ENCODE peak calls at places on chromosomes 5 and 9, in six cellular contexts. One of them, this sample, is unnamed.

GRCh38 chr5:171874210-171874609 is 88.6 kb downstream of the SMIM23 start:
- DNase-seq in lower lobe of right lung: no peak
- DNase-seq in RWPE2: no peak
- DNase-seq in stomach: no peak
- DNase-seq in AG04450: no peak
- DNase-seq in progenitor cell of endocrine pancreas: no peak
- DNase-seq in this sample: no peak

GRCh38 chr5:150111121-150111520 is 24.8 kb upstream of the CSF1R start:
- DNase-seq in lower lobe of right lung: no peak
- DNase-seq in RWPE2: no peak
- DNase-seq in stomach: no peak
- DNase-seq in AG04450: no peak
- DNase-seq in progenitor cell of endocrine pancreas: peak; percentile 6
- DNase-seq in this sample: no peak

GRCh38 chr9:125428515-125429467 is 167.2 kb downstream of the GAPVD1 start:
- DNase-seq in lower lobe of right lung: peak; percentile 42
- DNase-seq in RWPE2: no peak
- DNase-seq in stomach: no peak
- DNase-seq in AG04450: no peak
- DNase-seq in progenitor cell of endocrine pancreas: no peak
- DNase-seq in this sample: peak; percentile 38

GRCh38 chr5:9644630-9645029 is 14.5 kb upstream of the TAS2R1 start:
- DNase-seq in lower lobe of right lung: no peak
- DNase-seq in RWPE2: no peak
- DNase-seq in stomach: no peak
- DNase-seq in AG04450: no peak
- DNase-seq in progenitor cell of endocrine pancreas: no peak
- DNase-seq in this sample: no peak

GRCh38 chr5:1671351-1671750 is 128.3 kb downstream of the MRPL36 start:
- DNase-seq in lower lobe of right lung: no peak
- DNase-seq in RWPE2: no peak
- DNase-seq in stomach: no peak
- DNase-seq in AG04450: no peak
- DNase-seq in progenitor cell of endocrine pancreas: no peak
- DNase-seq in this sample: no peak

GRCh38 chr5:59799668-59800374 is 93.7 kb downstream of the PDE4D start:
- DNase-seq in lower lobe of right lung: no peak
- DNase-seq in RWPE2: no peak
- DNase-seq in stomach: no peak
- DNase-seq in AG04450: no peak
- DNase-seq in progenitor cell of endocrine pancreas: no peak
- DNase-seq in this sample: no peak

GRCh38 chr9:113187935-113188595 is 33.0 kb downstream of the FKBP15 start:
- DNase-seq in lower lobe of right lung: peak; percentile 70
- DNase-seq in RWPE2: peak; percentile 66
- DNase-seq in stomach: no peak
- DNase-seq in AG04450: peak; percentile 76
- DNase-seq in progenitor cell of endocrine pancreas: no peak
- DNase-seq in this sample: no peak

GRCh38 chr9:96674914-96675538 is 19.9 kb upstream of the PRXL2C start:
- DNase-seq in lower lobe of right lung: no peak
- DNase-seq in RWPE2: no peak
- DNase-seq in stomach: no peak
- DNase-seq in AG04450: no peak
- DNase-seq in progenitor cell of endocrine pancreas: no peak
- DNase-seq in this sample: no peak

GRCh38 chr5:2432070-2432920 is 319.2 kb downstream of the IRX2 start:
- DNase-seq in lower lobe of right lung: no peak
- DNase-seq in RWPE2: no peak
- DNase-seq in stomach: no peak
- DNase-seq in AG04450: no peak
- DNase-seq in progenitor cell of endocrine pancreas: no peak
- DNase-seq in this sample: no peak

GRCh38 chr9:128159073-128159783 is 837 bp upstream of the BBLN start:
- DNase-seq in lower lobe of right lung: no peak
- DNase-seq in RWPE2: peak; percentile 49
- DNase-seq in stomach: no peak
- DNase-seq in AG04450: no peak
- DNase-seq in progenitor cell of endocrine pancreas: no peak
- DNase-seq in this sample: no peak

GRCh38 chr5:79111387-79111959 is at the start of gene BHMT:
- DNase-seq in lower lobe of right lung: no peak
- DNase-seq in RWPE2: no peak
- DNase-seq in stomach: peak; percentile 69
- DNase-seq in AG04450: no peak
- DNase-seq in progenitor cell of endocrine pancreas: no peak
- DNase-seq in this sample: no peak

GRCh38 chr5:135850231-135850630 is 15.8 kb downstream of the SLC25A48 start:
- DNase-seq in lower lobe of right lung: no peak
- DNase-seq in RWPE2: peak; percentile 58
- DNase-seq in stomach: no peak
- DNase-seq in AG04450: no peak
- DNase-seq in progenitor cell of endocrine pancreas: no peak
- DNase-seq in this sample: no peak

GRCh38 chr9:87620727-87621322 is 105.1 kb upstream of the CTSL start:
- DNase-seq in lower lobe of right lung: no peak
- DNase-seq in RWPE2: no peak
- DNase-seq in stomach: no peak
- DNase-seq in AG04450: no peak
- DNase-seq in progenitor cell of endocrine pancreas: no peak
- DNase-seq in this sample: no peak

GRCh38 chr9:2466703-2467102 is 154.9 kb upstream of the VLDLR start:
- DNase-seq in lower lobe of right lung: no peak
- DNase-seq in RWPE2: no peak
- DNase-seq in stomach: no peak
- DNase-seq in AG04450: no peak
- DNase-seq in progenitor cell of endocrine pancreas: no peak
- DNase-seq in this sample: no peak

GRCh38 chr5:17395516-17395915 is 102.5 kb upstream of the TAF11L2 start:
- DNase-seq in lower lobe of right lung: no peak
- DNase-seq in RWPE2: no peak
- DNase-seq in stomach: no peak
- DNase-seq in AG04450: no peak
- DNase-seq in progenitor cell of endocrine pancreas: no peak
- DNase-seq in this sample: no peak

GRCh38 chr5:66161356-66161755 is 17.3 kb downstream of the SREK1 start:
- DNase-seq in lower lobe of right lung: no peak
- DNase-seq in RWPE2: no peak
- DNase-seq in stomach: no peak
- DNase-seq in AG04450: no peak
- DNase-seq in progenitor cell of endocrine pancreas: no peak
- DNase-seq in this sample: no peak

GRCh38 chr5:151952233-151952632 is 27.6 kb upstream of the GLRA1 start:
- DNase-seq in lower lobe of right lung: no peak
- DNase-seq in RWPE2: no peak
- DNase-seq in stomach: no peak
- DNase-seq in AG04450: no peak
- DNase-seq in progenitor cell of endocrine pancreas: no peak
- DNase-seq in this sample: no peak

GRCh38 chr5:58447231-58447630 is 12.7 kb downstream of the PLK2 start:
- DNase-seq in lower lobe of right lung: no peak
- DNase-seq in RWPE2: no peak
- DNase-seq in stomach: no peak
- DNase-seq in AG04450: no peak
- DNase-seq in progenitor cell of endocrine pancreas: no peak
- DNase-seq in this sample: no peak

GRCh38 chr5:57841671-57842375 is 359.2 kb upstream of the ACTBL2 start:
- DNase-seq in lower lobe of right lung: no peak
- DNase-seq in RWPE2: peak; percentile 92
- DNase-seq in stomach: no peak
- DNase-seq in AG04450: peak; percentile 90
- DNase-seq in progenitor cell of endocrine pancreas: no peak
- DNase-seq in this sample: no peak

GRCh38 chr9:97243606-97244005 is 63.9 kb upstream of the CCDC180 start:
- DNase-seq in lower lobe of right lung: no peak
- DNase-seq in RWPE2: no peak
- DNase-seq in stomach: no peak
- DNase-seq in AG04450: no peak
- DNase-seq in progenitor cell of endocrine pancreas: no peak
- DNase-seq in this sample: no peak

GRCh38 chr9:119094086-119094485 is 275.1 kb downstream of the BRINP1 start:
- DNase-seq in lower lobe of right lung: no peak
- DNase-seq in RWPE2: no peak
- DNase-seq in stomach: no peak
- DNase-seq in AG04450: no peak
- DNase-seq in progenitor cell of endocrine pancreas: no peak
- DNase-seq in this sample: no peak

GRCh38 chr9:4886698-4887097 is 94.0 kb downstream of the RCL1 start:
- DNase-seq in lower lobe of right lung: no peak
- DNase-seq in RWPE2: no peak
- DNase-seq in stomach: no peak
- DNase-seq in AG04450: no peak
- DNase-seq in progenitor cell of endocrine pancreas: no peak
- DNase-seq in this sample: no peak

GRCh38 chr5:172429201-172429940 is 25.0 kb downstream of the SH3PXD2B start:
- DNase-seq in lower lobe of right lung: no peak
- DNase-seq in RWPE2: no peak
- DNase-seq in stomach: no peak
- DNase-seq in AG04450: no peak
- DNase-seq in progenitor cell of endocrine pancreas: no peak
- DNase-seq in this sample: no peak

GRCh38 chr5:98110791-98111190 is 662.7 kb upstream of the RGMB start:
- DNase-seq in lower lobe of right lung: no peak
- DNase-seq in RWPE2: no peak
- DNase-seq in stomach: no peak
- DNase-seq in AG04450: no peak
- DNase-seq in progenitor cell of endocrine pancreas: no peak
- DNase-seq in this sample: no peak

GRCh38 chr9:20117482-20117881 is 328.6 kb upstream of the SLC24A2 start:
- DNase-seq in lower lobe of right lung: no peak
- DNase-seq in RWPE2: no peak
- DNase-seq in stomach: no peak
- DNase-seq in AG04450: no peak
- DNase-seq in progenitor cell of endocrine pancreas: no peak
- DNase-seq in this sample: no peak

GRCh38 chr5:174692381-174692780 is 32.0 kb upstream of the MSX2 start:
- DNase-seq in lower lobe of right lung: no peak
- DNase-seq in RWPE2: no peak
- DNase-seq in stomach: no peak
- DNase-seq in AG04450: no peak
- DNase-seq in progenitor cell of endocrine pancreas: no peak
- DNase-seq in this sample: no peak

GRCh38 chr5:6759401-6759800 is 46.2 kb downstream of the TENT4A start:
- DNase-seq in lower lobe of right lung: no peak
- DNase-seq in RWPE2: peak; percentile 61
- DNase-seq in stomach: no peak
- DNase-seq in AG04450: no peak
- DNase-seq in progenitor cell of endocrine pancreas: no peak
- DNase-seq in this sample: no peak

GRCh38 chr5:143648696-143649095 is 163.3 kb upstream of the HMHB1 start:
- DNase-seq in lower lobe of right lung: no peak
- DNase-seq in RWPE2: no peak
- DNase-seq in stomach: no peak
- DNase-seq in AG04450: no peak
- DNase-seq in progenitor cell of endocrine pancreas: no peak
- DNase-seq in this sample: no peak
- TF ChIP-seq CTCF in lower lobe of right lung: peak; percentile 33
- TF ChIP-seq CTCF in RWPE2: no peak
- TF ChIP-seq CTCF in stomach: no peak
- TF ChIP-seq CTCF in AG04450: peak; percentile 16
- TF ChIP-seq CTCF in progenitor cell of endocrine pancreas: peak; percentile 17
- TF ChIP-seq CTCF in this sample: peak; percentile 53

GRCh38 chr5:39137391-39138181 is 63.4 kb upstream of the RICTOR start:
- DNase-seq in lower lobe of right lung: no peak
- DNase-seq in RWPE2: no peak
- DNase-seq in stomach: no peak
- DNase-seq in AG04450: no peak
- DNase-seq in progenitor cell of endocrine pancreas: no peak
- DNase-seq in this sample: no peak
- TF ChIP-seq CTCF in lower lobe of right lung: no peak
- TF ChIP-seq CTCF in RWPE2: peak; percentile 31
- TF ChIP-seq CTCF in stomach: no peak
- TF ChIP-seq CTCF in AG04450: peak; percentile 30
- TF ChIP-seq CTCF in progenitor cell of endocrine pancreas: peak; percentile 31
- TF ChIP-seq CTCF in this sample: peak; percentile 31

DNA sequence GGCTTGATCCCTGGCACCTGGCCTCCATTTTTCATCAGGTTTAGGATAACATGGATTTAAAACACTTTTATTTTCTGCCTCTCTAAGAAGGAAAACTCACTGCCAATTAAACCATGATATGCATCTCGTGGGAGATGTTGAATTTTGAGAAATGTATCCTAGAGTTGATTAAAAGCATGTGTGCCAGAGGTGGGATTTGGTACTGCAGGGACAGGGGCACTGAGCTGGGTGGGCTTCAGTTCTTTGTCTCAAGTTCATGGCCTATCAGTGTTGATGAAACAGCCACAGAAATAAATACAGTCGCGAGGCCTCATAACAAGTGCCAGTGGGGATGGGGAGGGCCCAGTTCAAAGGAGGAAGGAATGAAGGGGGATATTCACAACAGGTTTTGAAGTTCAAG is 34.9 kb downstream of the POLR1E start:
- DNase-seq in lower lobe of right lung: no peak
- DNase-seq in RWPE2: no peak
- DNase-seq in stomach: no peak
- DNase-seq in AG04450: no peak
- DNase-seq in progenitor cell of endocrine pancreas: no peak
- DNase-seq in this sample: no peak
- TF ChIP-seq CTCF in lower lobe of right lung: no peak
- TF ChIP-seq CTCF in RWPE2: no peak
- TF ChIP-seq CTCF in stomach: no peak
- TF ChIP-seq CTCF in AG04450: peak; percentile 7
- TF ChIP-seq CTCF in progenitor cell of endocrine pancreas: peak; percentile 11
- TF ChIP-seq CTCF in this sample: no peak

GRCh38 chr5:93620487-93621339 is 37.7 kb downstream of the NR2F1 start:
- DNase-seq in lower lobe of right lung: peak; percentile 78
- DNase-seq in RWPE2: no peak
- DNase-seq in stomach: peak; percentile 71
- DNase-seq in AG04450: no peak
- DNase-seq in progenitor cell of endocrine pancreas: no peak
- DNase-seq in this sample: no peak
- TF ChIP-seq CTCF in lower lobe of right lung: no peak
- TF ChIP-seq CTCF in RWPE2: peak; percentile 37
- TF ChIP-seq CTCF in stomach: no peak
- TF ChIP-seq CTCF in AG04450: no peak
- TF ChIP-seq CTCF in progenitor cell of endocrine pancreas: no peak
- TF ChIP-seq CTCF in this sample: peak; percentile 62

DNA sequence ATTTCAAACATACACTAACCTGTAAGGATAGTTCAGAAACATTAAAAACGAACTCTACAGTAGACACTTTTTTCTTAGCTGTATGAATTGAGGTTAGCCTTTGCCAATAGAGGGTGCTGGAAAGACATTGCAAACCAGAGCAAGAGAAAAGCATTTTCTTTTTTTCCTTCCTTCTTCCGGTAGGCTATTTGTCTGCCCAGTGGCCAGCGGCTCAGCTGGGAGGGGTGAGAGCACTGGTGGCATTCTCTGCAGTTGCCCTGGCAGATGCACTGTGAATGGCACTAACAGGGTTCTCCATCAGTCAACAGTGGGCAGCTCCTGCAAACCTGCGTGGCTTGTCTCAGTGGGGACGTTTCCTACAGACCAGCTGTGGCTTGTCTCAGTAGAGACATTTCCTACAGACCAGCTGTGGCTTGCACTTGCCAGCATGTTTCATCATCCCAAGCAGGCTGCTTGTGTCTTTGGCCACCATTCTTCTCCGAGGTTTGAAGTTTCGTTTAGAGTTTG is 984.5 kb upstream of the CDH18 start:
- DNase-seq in lower lobe of right lung: peak; percentile 38
- DNase-seq in RWPE2: no peak
- DNase-seq in stomach: no peak
- DNase-seq in AG04450: no peak
- DNase-seq in progenitor cell of endocrine pancreas: no peak
- DNase-seq in this sample: no peak
- TF ChIP-seq CTCF in lower lobe of right lung: peak; percentile 22
- TF ChIP-seq CTCF in RWPE2: peak; percentile 84
- TF ChIP-seq CTCF in stomach: no peak
- TF ChIP-seq CTCF in AG04450: peak; percentile 42
- TF ChIP-seq CTCF in progenitor cell of endocrine pancreas: peak; percentile 36
- TF ChIP-seq CTCF in this sample: peak; percentile 79

This sample was measured in chondrocyte.